ENCODE peak calls at places on chromosomes 4 and X, in six cellular contexts. One of them, this sample, is unnamed.

GRCh38 chrX:139058831-139059495 is 347.4 kb upstream of the FGF13 start:
- DNase-seq in HCT116: no peak
- DNase-seq in WTC11: no peak
- DNase-seq in H1: no peak
- DNase-seq in K562: peak
- DNase-seq in HepG2: no peak
- DNase-seq in this sample: no peak

GRCh38 chr4:173332963-173333657 is 1.0 kb downstream of the HMGB2 start:
- DNase-seq in HCT116: no peak
- DNase-seq in WTC11: no peak
- DNase-seq in H1: no peak
- DNase-seq in K562: no peak
- DNase-seq in HepG2: no peak
- DNase-seq in this sample: no peak

GRCh38 chrX:77200663-77201062 is 246.5 kb upstream of the FGF16 start:
- DNase-seq in HCT116: no peak
- DNase-seq in WTC11: no peak
- DNase-seq in H1: no peak
- DNase-seq in K562: no peak
- DNase-seq in HepG2: no peak
- DNase-seq in this sample: no peak

GRCh38 chr4:53380221-53380620 is 2.8 kb downstream of the FIP1L1 start:
- DNase-seq in HCT116: no peak
- DNase-seq in WTC11: no peak
- DNase-seq in H1: no peak
- DNase-seq in K562: no peak
- DNase-seq in HepG2: no peak
- DNase-seq in this sample: no peak

GRCh38 chrX:114626323-114626722 is 42.4 kb downstream of the HTR2C start:
- DNase-seq in HCT116: no peak
- DNase-seq in WTC11: no peak
- DNase-seq in H1: no peak
- DNase-seq in K562: peak
- DNase-seq in HepG2: peak
- DNase-seq in this sample: no peak

GRCh38 chr4:8540072-8540471 is 40.1 kb upstream of the GPR78 start:
- DNase-seq in HCT116: no peak
- DNase-seq in WTC11: no peak
- DNase-seq in H1: no peak
- DNase-seq in K562: no peak
- DNase-seq in HepG2: no peak
- DNase-seq in this sample: peak

GRCh38 chr4:146643812-146644401 is 5.2 kb downstream of the POU4F2 start:
- DNase-seq in HCT116: no peak
- DNase-seq in WTC11: no peak
- DNase-seq in H1: no peak
- DNase-seq in K562: peak
- DNase-seq in HepG2: peak
- DNase-seq in this sample: no peak

GRCh38 chr4:126513596-126513995 is 1119.2 kb upstream of the INTU start:
- DNase-seq in HCT116: no peak
- DNase-seq in WTC11: no peak
- DNase-seq in H1: no peak
- DNase-seq in K562: no peak
- DNase-seq in HepG2: no peak
- DNase-seq in this sample: no peak

GRCh38 chr4:13540446-13541175 is 3.7 kb downstream of the NKX3-2 start:
- DNase-seq in HCT116: no peak
- DNase-seq in WTC11: no peak
- DNase-seq in H1: no peak
- DNase-seq in K562: no peak
- DNase-seq in HepG2: no peak
- DNase-seq in this sample: no peak

GRCh38 chr4:127844605-127845116 is 36.0 kb upstream of the PLK4 start:
- DNase-seq in HCT116: no peak
- DNase-seq in WTC11: no peak
- DNase-seq in H1: no peak
- DNase-seq in K562: peak
- DNase-seq in HepG2: no peak
- DNase-seq in this sample: no peak

GRCh38 chrX:17736856-17737706 is at the start of gene SCML1:
- DNase-seq in HCT116: peak
- DNase-seq in WTC11: peak
- DNase-seq in H1: peak
- DNase-seq in K562: peak
- DNase-seq in HepG2: peak
- DNase-seq in this sample: peak

GRCh38 chr4:1653776-1654175 is 30.3 kb downstream of the FAM53A start:
- DNase-seq in HCT116: no peak
- DNase-seq in WTC11: no peak
- DNase-seq in H1: no peak
- DNase-seq in K562: no peak
- DNase-seq in HepG2: no peak
- DNase-seq in this sample: no peak

GRCh38 chr4:2834001-2834921 is 9.4 kb upstream of the ADD1 start:
- DNase-seq in HCT116: no peak
- DNase-seq in WTC11: no peak
- DNase-seq in H1: no peak
- DNase-seq in K562: no peak
- DNase-seq in HepG2: no peak
- DNase-seq in this sample: no peak

GRCh38 chr4:73528171-73528570 is 46.6 kb downstream of the AFM start:
- DNase-seq in HCT116: no peak
- DNase-seq in WTC11: no peak
- DNase-seq in H1: no peak
- DNase-seq in K562: no peak
- DNase-seq in HepG2: no peak
- DNase-seq in this sample: no peak

GRCh38 chr4:13178621-13179020 is 305.5 kb downstream of the RAB28 start:
- DNase-seq in HCT116: no peak
- DNase-seq in WTC11: no peak
- DNase-seq in H1: no peak
- DNase-seq in K562: no peak
- DNase-seq in HepG2: no peak
- DNase-seq in this sample: no peak

GRCh38 chr4:118823471-118823870 is 12.5 kb downstream of the SEC24D start:
- DNase-seq in HCT116: peak
- DNase-seq in WTC11: no peak
- DNase-seq in H1: no peak
- DNase-seq in K562: no peak
- DNase-seq in HepG2: no peak
- DNase-seq in this sample: no peak

GRCh38 chr4:23828779-23829178 is 61.1 kb downstream of the PPARGC1A start:
- DNase-seq in HCT116: no peak
- DNase-seq in WTC11: no peak
- DNase-seq in H1: no peak
- DNase-seq in K562: no peak
- DNase-seq in HepG2: no peak
- DNase-seq in this sample: no peak

GRCh38 chrX:8607326-8607725 is 124.6 kb downstream of the ANOS1 start:
- DNase-seq in HCT116: no peak
- DNase-seq in WTC11: no peak
- DNase-seq in H1: no peak
- DNase-seq in K562: no peak
- DNase-seq in HepG2: no peak
- DNase-seq in this sample: no peak

GRCh38 chr4:46274717-46275116 is 115.2 kb downstream of the GABRA2 start:
- DNase-seq in HCT116: no peak
- DNase-seq in WTC11: no peak
- DNase-seq in H1: no peak
- DNase-seq in K562: peak
- DNase-seq in HepG2: peak
- DNase-seq in this sample: no peak

GRCh38 chrX:56248492-56248891 is 16.3 kb downstream of the KLF8 start:
- DNase-seq in HCT116: peak
- DNase-seq in WTC11: peak
- DNase-seq in H1: no peak
- DNase-seq in K562: peak
- DNase-seq in HepG2: peak
- DNase-seq in this sample: peak

GRCh38 chrX:107769581-107770317 is 5.8 kb downstream of the TSC22D3 start:
- DNase-seq in HCT116: no peak
- DNase-seq in WTC11: no peak
- DNase-seq in H1: no peak
- DNase-seq in K562: no peak
- DNase-seq in HepG2: no peak
- DNase-seq in this sample: no peak

GRCh38 chr4:106333186-106333585 is 16.8 kb downstream of the AIMP1 start:
- DNase-seq in HCT116: no peak
- DNase-seq in WTC11: no peak
- DNase-seq in H1: no peak
- DNase-seq in K562: no peak
- DNase-seq in HepG2: peak
- DNase-seq in this sample: no peak

GRCh38 chrX:19373034-19373891 is 29.5 kb downstream of the PDHA1 start:
- DNase-seq in HCT116: no peak
- DNase-seq in WTC11: peak
- DNase-seq in H1: no peak
- DNase-seq in K562: no peak
- DNase-seq in HepG2: no peak
- DNase-seq in this sample: no peak

GRCh38 chr4:2900701-2901100 is 57.1 kb downstream of the ADD1 start:
- DNase-seq in HCT116: no peak
- DNase-seq in WTC11: no peak
- DNase-seq in H1: no peak
- DNase-seq in K562: no peak
- DNase-seq in HepG2: no peak
- DNase-seq in this sample: no peak

GRCh38 chrX:20116575-20117240 is at the start of gene MAP7D2:
- DNase-seq in HCT116: no peak
- DNase-seq in WTC11: peak
- DNase-seq in H1: no peak
- DNase-seq in K562: no peak
- DNase-seq in HepG2: peak
- DNase-seq in this sample: no peak

GRCh38 chr4:121156822-121157769 is 7.0 kb downstream of the TNIP3 start:
- DNase-seq in HCT116: no peak
- DNase-seq in WTC11: peak
- DNase-seq in H1: peak
- DNase-seq in K562: peak
- DNase-seq in HepG2: no peak
- DNase-seq in this sample: no peak

GRCh38 chr4:169658196-169658595 is 37.8 kb downstream of the CLCN3 start:
- DNase-seq in HCT116: no peak
- DNase-seq in WTC11: no peak
- DNase-seq in H1: no peak
- DNase-seq in K562: no peak
- DNase-seq in HepG2: no peak
- DNase-seq in this sample: no peak

GRCh38 chrX:15404712-15405111 is 20.5 kb upstream of the VEGFD start:
- DNase-seq in HCT116: no peak
- DNase-seq in WTC11: no peak
- DNase-seq in H1: no peak
- DNase-seq in K562: peak
- DNase-seq in HepG2: no peak
- DNase-seq in this sample: no peak

GRCh38 chr4:122831515-122832196 is 5.0 kb downstream of the FGF2 start:
- DNase-seq in HCT116: no peak
- DNase-seq in WTC11: no peak
- DNase-seq in H1: no peak
- DNase-seq in K562: no peak
- DNase-seq in HepG2: no peak
- DNase-seq in this sample: no peak

GRCh38 chr4:71156616-71157015 is 163.2 kb downstream of the DCK start:
- DNase-seq in HCT116: no peak
- DNase-seq in WTC11: no peak
- DNase-seq in H1: no peak
- DNase-seq in K562: no peak
- DNase-seq in HepG2: no peak
- DNase-seq in this sample: no peak

GRCh38 chrX:129653985-129654651 is 638 bp downstream of the APLN start:
- DNase-seq in HCT116: no peak
- DNase-seq in WTC11: peak
- DNase-seq in H1: no peak
- DNase-seq in K562: no peak
- DNase-seq in HepG2: no peak
- DNase-seq in this sample: no peak

GRCh38 chrX:131399692-131400428 is 110.8 kb upstream of the IGSF1 start:
- DNase-seq in HCT116: no peak
- DNase-seq in WTC11: no peak
- DNase-seq in H1: no peak
- DNase-seq in K562: no peak
- DNase-seq in HepG2: no peak
- DNase-seq in this sample: no peak
- TF ChIP-seq ATF3 in HCT116: no peak
- TF ChIP-seq ATF3 in WTC11: no peak
- TF ChIP-seq ATF3 in H1: no peak
- TF ChIP-seq ATF3 in K562: no peak
- TF ChIP-seq ATF3 in HepG2: no peak
- TF ChIP-seq ATF3 in this sample: no peak

GRCh38 chrX:101462892-101463291 is 22.4 kb upstream of the ARMCX4 start:
- DNase-seq in HCT116: peak
- DNase-seq in WTC11: no peak
- DNase-seq in H1: no peak
- DNase-seq in K562: peak
- DNase-seq in HepG2: peak
- DNase-seq in this sample: no peak
- TF ChIP-seq ATF3 in HCT116: no peak
- TF ChIP-seq ATF3 in WTC11: no peak
- TF ChIP-seq ATF3 in H1: no peak
- TF ChIP-seq ATF3 in K562: no peak
- TF ChIP-seq ATF3 in HepG2: no peak
- TF ChIP-seq ATF3 in this sample: no peak

GRCh38 chr4:110621839-110622751 is 782 bp downstream of the PITX2 start:
- DNase-seq in HCT116: no peak
- DNase-seq in WTC11: peak
- DNase-seq in H1: no peak
- DNase-seq in K562: no peak
- DNase-seq in HepG2: no peak
- DNase-seq in this sample: no peak

GRCh38 chr4:110622841-110623709 is at the start of gene PITX2:
- DNase-seq in HCT116: peak
- DNase-seq in WTC11: peak
- DNase-seq in H1: peak
- DNase-seq in K562: no peak
- DNase-seq in HepG2: no peak
- DNase-seq in this sample: no peak

GRCh38 chr4:110624904-110625494 is 2.1 kb upstream of the PITX2 start:
- DNase-seq in HCT116: no peak
- DNase-seq in WTC11: no peak
- DNase-seq in H1: no peak
- DNase-seq in K562: no peak
- DNase-seq in HepG2: no peak
- DNase-seq in this sample: no peak

GRCh38 chr4:110624016-110624770 is 1.3 kb upstream of the PITX2 start:
- DNase-seq in HCT116: no peak
- DNase-seq in WTC11: no peak
- DNase-seq in H1: no peak
- DNase-seq in K562: no peak
- DNase-seq in HepG2: no peak
- DNase-seq in this sample: no peak

GRCh38 chr4:110623710-110624015 is 786 bp upstream of the PITX2 start:
- DNase-seq in HCT116: no peak
- DNase-seq in WTC11: no peak
- DNase-seq in H1: no peak
- DNase-seq in K562: no peak
- DNase-seq in HepG2: no peak
- DNase-seq in this sample: no peak
- TF ChIP-seq ATF3 in HCT116: no peak
- TF ChIP-seq ATF3 in WTC11: no peak
- TF ChIP-seq ATF3 in H1: no peak
- TF ChIP-seq ATF3 in K562: no peak
- TF ChIP-seq ATF3 in HepG2: no peak
- TF ChIP-seq ATF3 in this sample: no peak

GRCh38 chrX:104137496-104137895 is 19.3 kb downstream of the SLC25A53 start:
- DNase-seq in HCT116: peak
- DNase-seq in WTC11: no peak
- DNase-seq in H1: no peak
- DNase-seq in K562: peak
- DNase-seq in HepG2: no peak
- DNase-seq in this sample: no peak
- TF ChIP-seq ATF3 in HCT116: no peak
- TF ChIP-seq ATF3 in WTC11: no peak
- TF ChIP-seq ATF3 in H1: no peak
- TF ChIP-seq ATF3 in K562: no peak
- TF ChIP-seq ATF3 in HepG2: no peak
- TF ChIP-seq ATF3 in this sample: no peak